ENCODE peak calls at places on chromosome 10, in eight cellular contexts. One of them, this sample, is unnamed.
A peak's percentile ranks its signal among the peaks of the same experiment; 100 is the strongest.

GRCh38 chr10:76902949-76903348 is 734.7 kb downstream of the KCNMA1 start:
- DNase-seq in activated CD8-positive, alpha-beta memory T cell treated with anti-CD3 and anti-CD28 coated beads for 48 hours: no peak
- DNase-seq in cerebellar cortex: no peak
- DNase-seq in tibial artery: no peak
- DNase-seq in DMS153: no peak
- DNase-seq in smooth muscle cell of the brain vasculature: no peak
- DNase-seq in HFF-Myc: no peak
- DNase-seq in A549: peak; percentile 24
- DNase-seq in this sample: no peak

GRCh38 chr10:94217431-94217830 is 145.3 kb downstream of the NOC3L start:
- DNase-seq in HFF-Myc: no peak
- DNase-seq in smooth muscle cell of the brain vasculature: no peak
- DNase-seq in activated CD8-positive, alpha-beta memory T cell treated with anti-CD3 and anti-CD28 coated beads for 48 hours: no peak
- DNase-seq in A549: no peak
- DNase-seq in DMS153: no peak
- DNase-seq in tibial artery: no peak
- DNase-seq in cerebellar cortex: no peak
- DNase-seq in this sample: no peak

GRCh38 chr10:29669149-29669548 is 34.4 kb upstream of the SVIL start:
- DNase-seq in smooth muscle cell of the brain vasculature: no peak
- DNase-seq in DMS153: no peak
- DNase-seq in HFF-Myc: no peak
- DNase-seq in activated CD8-positive, alpha-beta memory T cell treated with anti-CD3 and anti-CD28 coated beads for 48 hours: no peak
- DNase-seq in tibial artery: no peak
- DNase-seq in A549: no peak
- DNase-seq in cerebellar cortex: peak; percentile 6
- DNase-seq in this sample: peak; percentile 6

GRCh38 chr10:17144757-17145156 is 15.1 kb upstream of the CUBN start:
- DNase-seq in A549: no peak
- DNase-seq in cerebellar cortex: no peak
- DNase-seq in activated CD8-positive, alpha-beta memory T cell treated with anti-CD3 and anti-CD28 coated beads for 48 hours: peak; percentile 4
- DNase-seq in DMS153: no peak
- DNase-seq in smooth muscle cell of the brain vasculature: no peak
- DNase-seq in tibial artery: no peak
- DNase-seq in HFF-Myc: peak; percentile 19
- DNase-seq in this sample: peak; percentile 55

GRCh38 chr10:62924344-62924748 is 108.2 kb upstream of the EGR2 start:
- DNase-seq in A549: no peak
- DNase-seq in smooth muscle cell of the brain vasculature: no peak
- DNase-seq in tibial artery: no peak
- DNase-seq in activated CD8-positive, alpha-beta memory T cell treated with anti-CD3 and anti-CD28 coated beads for 48 hours: no peak
- DNase-seq in DMS153: peak; percentile 74
- DNase-seq in cerebellar cortex: no peak
- DNase-seq in HFF-Myc: no peak
- DNase-seq in this sample: no peak

GRCh38 chr10:59464483-59464882 is 102.1 kb upstream of the FAM13C start:
- DNase-seq in activated CD8-positive, alpha-beta memory T cell treated with anti-CD3 and anti-CD28 coated beads for 48 hours: no peak
- DNase-seq in cerebellar cortex: no peak
- DNase-seq in smooth muscle cell of the brain vasculature: no peak
- DNase-seq in A549: no peak
- DNase-seq in DMS153: no peak
- DNase-seq in tibial artery: no peak
- DNase-seq in HFF-Myc: no peak
- DNase-seq in this sample: no peak

GRCh38 chr10:7039859-7040258 is 371.0 kb downstream of the SFMBT2 start:
- DNase-seq in A549: no peak
- DNase-seq in smooth muscle cell of the brain vasculature: no peak
- DNase-seq in HFF-Myc: no peak
- DNase-seq in cerebellar cortex: no peak
- DNase-seq in activated CD8-positive, alpha-beta memory T cell treated with anti-CD3 and anti-CD28 coated beads for 48 hours: no peak
- DNase-seq in tibial artery: no peak
- DNase-seq in DMS153: no peak
- DNase-seq in this sample: no peak

GRCh38 chr10:30645340-30645827 is 15.8 kb upstream of the LYZL2 start:
- DNase-seq in A549: peak; percentile 34
- DNase-seq in cerebellar cortex: no peak
- DNase-seq in DMS153: no peak
- DNase-seq in HFF-Myc: no peak
- DNase-seq in smooth muscle cell of the brain vasculature: no peak
- DNase-seq in activated CD8-positive, alpha-beta memory T cell treated with anti-CD3 and anti-CD28 coated beads for 48 hours: no peak
- DNase-seq in tibial artery: peak; percentile 68
- DNase-seq in this sample: peak; percentile 47

GRCh38 chr10:64468219-64468618 is 947.0 kb downstream of the REEP3 start:
- DNase-seq in smooth muscle cell of the brain vasculature: no peak
- DNase-seq in HFF-Myc: no peak
- DNase-seq in tibial artery: no peak
- DNase-seq in activated CD8-positive, alpha-beta memory T cell treated with anti-CD3 and anti-CD28 coated beads for 48 hours: no peak
- DNase-seq in cerebellar cortex: no peak
- DNase-seq in DMS153: no peak
- DNase-seq in A549: no peak
- DNase-seq in this sample: no peak

GRCh38 chr10:94403034-94403822 is 887 bp downstream of the TBC1D12 start:
- DNase-seq in HFF-Myc: no peak
- DNase-seq in cerebellar cortex: peak; percentile 19
- DNase-seq in activated CD8-positive, alpha-beta memory T cell treated with anti-CD3 and anti-CD28 coated beads for 48 hours: no peak
- DNase-seq in A549: peak; percentile 75
- DNase-seq in DMS153: peak; percentile 55
- DNase-seq in tibial artery: peak; percentile 76
- DNase-seq in smooth muscle cell of the brain vasculature: no peak
- DNase-seq in this sample: peak; percentile 67

GRCh38 chr10:72550239-72550638 is 75.6 kb downstream of the MICU1 start:
- DNase-seq in A549: no peak
- DNase-seq in cerebellar cortex: no peak
- DNase-seq in tibial artery: no peak
- DNase-seq in smooth muscle cell of the brain vasculature: no peak
- DNase-seq in DMS153: no peak
- DNase-seq in HFF-Myc: no peak
- DNase-seq in activated CD8-positive, alpha-beta memory T cell treated with anti-CD3 and anti-CD28 coated beads for 48 hours: no peak
- DNase-seq in this sample: no peak

GRCh38 chr10:5291501-5292195 is 73.1 kb upstream of the UCN3 start:
- DNase-seq in A549: peak; percentile 97
- DNase-seq in activated CD8-positive, alpha-beta memory T cell treated with anti-CD3 and anti-CD28 coated beads for 48 hours: no peak
- DNase-seq in DMS153: peak; percentile 56
- DNase-seq in HFF-Myc: peak; percentile 86
- DNase-seq in smooth muscle cell of the brain vasculature: no peak
- DNase-seq in tibial artery: peak; percentile 82
- DNase-seq in cerebellar cortex: no peak
- DNase-seq in this sample: peak; percentile 79

GRCh38 chr10:8061274-8062211 is 7.1 kb downstream of the GATA3 start:
- DNase-seq in smooth muscle cell of the brain vasculature: no peak
- DNase-seq in cerebellar cortex: no peak
- DNase-seq in activated CD8-positive, alpha-beta memory T cell treated with anti-CD3 and anti-CD28 coated beads for 48 hours: no peak
- DNase-seq in tibial artery: no peak
- DNase-seq in DMS153: no peak
- DNase-seq in HFF-Myc: no peak
- DNase-seq in A549: no peak
- DNase-seq in this sample: no peak

GRCh38 chr10:69327463-69328345 is 49.4 kb downstream of the HK1 start:
- DNase-seq in smooth muscle cell of the brain vasculature: no peak
- DNase-seq in A549: no peak
- DNase-seq in HFF-Myc: no peak
- DNase-seq in activated CD8-positive, alpha-beta memory T cell treated with anti-CD3 and anti-CD28 coated beads for 48 hours: no peak
- DNase-seq in cerebellar cortex: peak; percentile 82
- DNase-seq in DMS153: no peak
- DNase-seq in tibial artery: peak; percentile 93
- DNase-seq in this sample: peak; percentile 63

GRCh38 chr10:49143249-49143648 is 9.4 kb upstream of the FAM170B start:
- DNase-seq in activated CD8-positive, alpha-beta memory T cell treated with anti-CD3 and anti-CD28 coated beads for 48 hours: no peak
- DNase-seq in tibial artery: no peak
- DNase-seq in cerebellar cortex: no peak
- DNase-seq in DMS153: no peak
- DNase-seq in smooth muscle cell of the brain vasculature: no peak
- DNase-seq in HFF-Myc: no peak
- DNase-seq in A549: no peak
- DNase-seq in this sample: no peak

GRCh38 chr10:73110345-73110849 is at the start of gene NUDT13:
- DNase-seq in HFF-Myc: no peak
- DNase-seq in A549: peak; percentile 84
- DNase-seq in activated CD8-positive, alpha-beta memory T cell treated with anti-CD3 and anti-CD28 coated beads for 48 hours: no peak
- DNase-seq in tibial artery: peak; percentile 85
- DNase-seq in cerebellar cortex: peak; percentile 88
- DNase-seq in smooth muscle cell of the brain vasculature: peak; percentile 60
- DNase-seq in DMS153: peak; percentile 80
- DNase-seq in this sample: peak; percentile 73

GRCh38 chr10:27446091-27446918 is 57.8 kb upstream of the RAB18 start:
- DNase-seq in activated CD8-positive, alpha-beta memory T cell treated with anti-CD3 and anti-CD28 coated beads for 48 hours: no peak
- DNase-seq in tibial artery: no peak
- DNase-seq in smooth muscle cell of the brain vasculature: peak; percentile 9
- DNase-seq in cerebellar cortex: peak; percentile 61
- DNase-seq in A549: peak; percentile 31
- DNase-seq in HFF-Myc: peak; percentile 24
- DNase-seq in DMS153: no peak
- DNase-seq in this sample: peak; percentile 47

GRCh38 chr10:99658622-99659030 is 683 bp upstream of the ENTPD7 start:
- DNase-seq in activated CD8-positive, alpha-beta memory T cell treated with anti-CD3 and anti-CD28 coated beads for 48 hours: peak; percentile 17
- DNase-seq in cerebellar cortex: peak; percentile 39
- DNase-seq in tibial artery: no peak
- DNase-seq in A549: peak; percentile 50
- DNase-seq in smooth muscle cell of the brain vasculature: no peak
- DNase-seq in HFF-Myc: no peak
- DNase-seq in DMS153: no peak
- DNase-seq in this sample: peak; percentile 55

GRCh38 chr10:33334170-33334838 is at the start of gene NRP1:
- DNase-seq in tibial artery: peak; percentile 72
- DNase-seq in A549: peak; percentile 89
- DNase-seq in DMS153: no peak
- DNase-seq in activated CD8-positive, alpha-beta memory T cell treated with anti-CD3 and anti-CD28 coated beads for 48 hours: no peak
- DNase-seq in HFF-Myc: no peak
- DNase-seq in cerebellar cortex: peak; percentile 29
- DNase-seq in smooth muscle cell of the brain vasculature: no peak
- DNase-seq in this sample: no peak

This sample was measured in IMR-90.